ENCODE peak calls at places on chromosomes 13 and 19, in nine cellular contexts. F is ascending aorta, I is suprapubic skin, Y is AG04450, N is aorta, V is esophagus squamous epithelium, S is neural progenitor cell, Q is iPS DF 6.9, E is pancreas. W is an unnamed sample. For H3K9me3, the result is how much of the 10 kb centered on the place peaks cover.

GRCh38 chr19:50979758-50980157 is 4.0 kb downstream of the KLK7 start:
- DNase-seq in Q (no peak), V (no peak), Y (no peak), N (no peak), F (no peak), E (no peak), S (no peak), I (no peak), W (no peak)

GRCh38 chr19:33819875-33820781 is 23.5 kb downstream of the KCTD15 start:
- DNase-seq in Y (no peak), E (peak), N (peak), V (no peak), I (peak), F (peak), S (peak), Q (no peak), W (peak)

GRCh38 chr13:42820450-42820849 is 39.1 kb downstream of the FAM216B start:
- DNase-seq in Y (no peak), V (no peak), S (no peak), E (no peak), Q (no peak), N (no peak), I (no peak), F (no peak), W (no peak)

GRCh38 chr13:47117268-47117667 is 220.4 kb upstream of the HTR2A start:
- DNase-seq in E (no peak), Y (peak), V (no peak), N (no peak), S (no peak), I (no peak), F (no peak), Q (no peak), W (no peak)

GRCh38 chr13:89238496-89238895 is 1567.3 kb downstream of the SLITRK5 start:
- DNase-seq in S (no peak), Q (no peak), I (no peak), F (no peak), V (no peak), N (no peak), E (no peak), Y (no peak), W (no peak)

GRCh38 chr13:96041326-96042092 is 11.7 kb downstream of the UGGT2 start:
- DNase-seq in Y (no peak), E (no peak), V (no peak), I (no peak), N (no peak), S (no peak), Q (no peak), F (no peak), W (no peak)

GRCh38 chr13:25727776-25728175 is 324.0 kb downstream of the SHISA2 start:
- DNase-seq in V (no peak), N (no peak), Q (no peak), F (no peak), Y (no peak), E (no peak), S (no peak), I (no peak), W (no peak)

GRCh38 chr19:3098515-3099346 is 4.6 kb downstream of the GNA11 start:
- DNase-seq in N (peak), V (no peak), Q (no peak), S (no peak), I (peak), F (no peak), E (no peak), Y (no peak), W (peak)

GRCh38 chr19:591099-591958 is 1.6 kb downstream of the HCN2 start:
- DNase-seq in E (no peak), Y (no peak), Q (no peak), F (no peak), V (no peak), S (peak), I (no peak), N (no peak), W (no peak)

GRCh38 chr19:29587518-29587986 is 18.5 kb upstream of the POP4 start:
- DNase-seq in F (no peak), E (no peak), Q (no peak), I (no peak), Y (no peak), N (no peak), S (no peak), V (no peak), W (peak)

GRCh38 chr19:46599716-46600392 is 1.3 kb upstream of the CALM3 start:
- DNase-seq in N (no peak), E (no peak), I (no peak), Y (no peak), Q (no peak), F (no peak), S (no peak), V (no peak), W (no peak)

GRCh38 chr13:31200636-31200970 is 828 bp downstream of the B3GLCT start:
- DNase-seq in Y (no peak), V (no peak), Q (no peak), S (peak), E (peak), F (no peak), I (peak), N (peak), W (no peak)

GRCh38 chr13:49311816-49312215 is 64.1 kb downstream of the CDADC1 start:
- DNase-seq in I (no peak), Q (no peak), V (no peak), F (no peak), S (no peak), N (no peak), Y (no peak), E (no peak), W (no peak)

DNA sequence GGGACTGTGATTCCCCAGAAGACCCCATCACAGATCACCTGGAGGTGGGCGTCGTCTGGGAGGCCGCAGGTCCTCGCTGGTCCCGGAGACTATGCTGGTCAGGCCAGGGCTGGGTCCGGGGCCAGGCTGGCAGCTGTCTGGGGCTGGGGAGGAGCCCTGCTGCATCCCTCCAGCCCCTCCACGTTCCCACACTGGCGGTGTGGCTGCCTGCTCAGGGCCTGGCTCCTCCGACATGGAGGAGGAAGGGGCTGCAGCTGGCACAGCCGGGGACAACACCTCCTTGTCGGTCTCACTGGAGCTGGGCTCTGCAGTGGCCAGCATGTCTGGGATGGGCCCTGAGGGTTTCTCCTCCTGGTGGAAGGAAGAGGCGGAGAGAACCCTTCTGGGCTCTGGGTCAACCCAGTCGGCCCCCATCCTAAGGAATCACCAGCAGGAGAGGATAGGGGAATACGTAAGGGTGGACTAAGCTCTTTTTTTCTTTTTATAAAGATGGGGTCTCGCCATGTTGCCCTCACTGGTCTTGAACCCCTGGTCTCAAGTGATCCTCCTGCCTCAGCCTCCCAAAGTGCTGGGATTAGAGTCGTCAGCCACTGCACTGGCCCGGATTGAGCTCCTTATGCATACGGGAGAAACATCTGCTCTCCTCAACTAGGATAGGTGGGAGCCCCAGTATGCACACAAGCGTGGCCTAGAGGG is 828 bp downstream of the ZNF414 start:
- DNase-seq in F (no peak), V (no peak), S (no peak), Q (no peak), N (no peak), E (no peak), I (no peak), Y (no peak), W (no peak)
- H3K4me3 ChIP-seq in F (peak), V (peak), S (peak), Q (peak), N (no peak), E (peak), I (peak), Y (peak), W (peak)

GRCh38 chr13:104875008-104875762 is 1660.3 kb downstream of the EFNB2 start:
- DNase-seq in V (no peak), Y (no peak), S (no peak), N (no peak), Q (no peak), E (no peak), F (no peak), I (no peak), W (no peak)
- H3K9me3 ChIP-seq in V (under half), Y (under half), S (under half), N (under half), Q (under half), E (under half), F (under half), I (under half), W (under half)

DNA sequence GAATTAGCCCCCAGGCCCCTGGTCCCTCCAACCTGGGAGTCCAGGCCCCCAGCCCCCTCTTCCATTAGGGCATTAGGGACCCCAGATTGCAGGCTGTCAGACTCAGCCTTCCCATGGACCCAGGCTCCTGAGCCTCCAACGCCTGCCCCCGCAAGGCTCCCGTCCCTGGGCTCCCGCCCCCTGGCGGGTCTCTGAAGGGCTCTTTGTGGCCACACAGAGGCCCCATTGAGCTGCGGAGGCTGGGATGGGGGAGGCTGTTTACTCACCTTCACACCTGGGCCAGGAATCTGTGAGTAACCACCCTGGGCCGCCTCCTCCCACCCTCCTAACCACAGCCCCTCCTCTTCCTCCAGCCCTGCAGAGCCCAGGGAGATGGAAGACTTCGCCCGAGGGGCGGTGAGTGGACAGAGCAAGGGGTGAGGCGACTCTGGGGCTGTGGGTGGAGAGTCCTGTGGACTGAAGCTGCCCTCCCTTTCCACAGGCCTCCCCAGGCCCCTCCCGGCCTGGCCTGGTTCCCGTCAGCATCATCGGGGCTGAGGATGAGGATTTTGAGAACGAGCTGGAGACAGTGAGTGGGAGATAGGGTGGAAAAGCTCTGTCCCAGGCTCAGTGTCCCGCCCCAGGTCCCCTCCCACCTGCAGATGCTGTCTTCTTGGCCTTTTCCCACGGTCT is 4.9 kb downstream of the ARHGEF1 start:
- DNase-seq in E (peak), Y (no peak), S (no peak), Q (no peak), F (no peak), N (no peak), V (no peak), I (no peak), W (peak)
- H3K4me3 ChIP-seq in E (no peak), Y (no peak), S (no peak), Q (no peak), F (no peak), N (no peak), V (no peak), I (peak), W (peak)

GRCh38 chr13:105377452-105377851 is 1158.0 kb downstream of the EFNB2 start:
- DNase-seq in S (no peak), Q (no peak), E (no peak), Y (no peak), F (no peak), I (no peak), V (no peak), N (no peak), W (no peak)
- H3K9me3 ChIP-seq in S (under half), Q (under half), E (under half), Y (under half), F (under half), I (under half), V (under half), N (under half), W (under half)

GRCh38 chr19:35232912-35233311 is 4.4 kb upstream of the FAM187B start:
- DNase-seq in F (no peak), Y (no peak), Q (no peak), S (no peak), V (no peak), E (no peak), N (no peak), I (no peak), W (no peak)
- H3K4me3 ChIP-seq in F (no peak), Y (no peak), Q (no peak), S (no peak), V (no peak), E (no peak), N (no peak), I (no peak), W (no peak)

DNA sequence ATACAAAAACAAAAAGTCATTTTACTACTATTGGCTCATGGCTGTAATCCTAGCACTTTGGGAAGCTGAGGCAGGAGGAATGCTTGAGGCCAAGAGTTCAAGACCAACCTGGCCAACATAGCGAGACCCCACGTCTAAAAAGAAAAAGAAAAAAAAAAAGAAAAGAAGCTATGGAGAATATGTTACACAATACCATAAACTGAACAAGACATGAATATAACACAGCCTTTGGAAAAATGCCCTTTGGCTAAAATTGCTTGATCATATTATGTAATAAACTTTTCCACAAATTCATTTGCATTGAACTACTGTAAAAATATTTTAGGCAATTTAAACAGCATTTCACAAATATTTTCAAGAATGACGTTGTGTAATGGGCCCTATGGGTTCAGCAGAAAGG is 3.7 kb upstream of the ZNF415 start:
- DNase-seq in I (no peak), F (no peak), Q (no peak), V (no peak), Y (no peak), S (no peak), E (no peak), N (no peak), W (no peak)
- H3K9me3 ChIP-seq in I (under half), F (under half), Q (under half), V (under half), Y (under half), S (under half), E (under half), N (under half), W (under half)

DNA sequence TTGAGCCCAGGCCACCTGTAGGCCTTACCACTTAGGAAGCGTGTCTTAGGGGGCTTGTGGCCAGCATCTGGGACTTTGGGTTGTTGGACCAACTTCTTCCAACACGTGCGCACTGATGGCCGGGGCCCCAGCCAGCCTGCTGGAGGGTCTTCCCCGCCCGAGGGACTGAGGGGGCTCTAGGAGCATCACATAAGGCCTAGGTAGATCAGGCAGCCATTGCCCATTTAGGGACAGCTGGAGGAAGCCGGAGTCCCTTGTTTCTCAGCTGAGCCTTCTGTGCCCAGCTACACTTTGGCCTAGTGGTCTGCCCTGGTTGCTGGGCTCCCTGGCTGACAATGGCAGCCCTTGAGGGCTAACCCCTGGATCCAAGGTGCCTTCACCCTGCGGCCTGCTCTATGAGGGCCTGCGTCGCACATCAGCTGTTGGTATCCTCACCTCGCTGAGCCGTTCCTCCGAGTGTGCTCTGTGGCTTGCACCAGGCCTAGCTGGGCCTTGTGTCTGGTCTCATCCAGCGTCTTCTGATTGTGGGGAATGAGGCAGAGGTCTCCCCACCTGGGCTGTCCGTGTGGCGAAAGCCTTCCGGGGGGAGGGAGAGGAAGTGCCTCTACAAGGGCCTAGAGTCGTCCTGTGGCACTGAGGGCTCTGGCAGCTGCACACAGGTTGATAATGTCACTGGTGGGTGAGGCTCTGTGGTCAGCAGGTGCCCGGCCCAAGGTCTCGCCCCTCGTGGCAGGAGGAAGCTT is 1.3 kb downstream of the RAB11B start:
- DNase-seq in Q (no peak), V (no peak), S (no peak), N (no peak), E (no peak), I (peak), Y (no peak), F (no peak), W (no peak)
- H3K4me3 ChIP-seq in Q (no peak), V (no peak), S (peak), N (no peak), E (no peak), I (peak), Y (peak), F (peak), W (peak)

GRCh38 chr13:18232994-18233782 is 948.4 kb downstream of the TUBA3C start:
- DNase-seq in F (no peak), I (no peak), Y (no peak), N (no peak), Q (no peak), S (no peak), V (no peak), E (no peak), W (no peak)
- H3K9me3 ChIP-seq in F (under half), I (under half), Y (under half), N (under half), Q (under half), S (under half), V (under half), E (under half), W (under half)

GRCh38 chr13:75617230-75617629 is 18.9 kb upstream of the LMO7 start:
- DNase-seq in S (no peak), E (no peak), Q (no peak), F (no peak), I (no peak), Y (no peak), V (no peak), N (no peak), W (no peak)

GRCh38 chr13:75618308-75618707 is 17.8 kb upstream of the LMO7 start:
- DNase-seq in F (no peak), Y (no peak), E (no peak), S (no peak), N (no peak), V (no peak), I (no peak), Q (no peak), W (no peak)

DNA sequence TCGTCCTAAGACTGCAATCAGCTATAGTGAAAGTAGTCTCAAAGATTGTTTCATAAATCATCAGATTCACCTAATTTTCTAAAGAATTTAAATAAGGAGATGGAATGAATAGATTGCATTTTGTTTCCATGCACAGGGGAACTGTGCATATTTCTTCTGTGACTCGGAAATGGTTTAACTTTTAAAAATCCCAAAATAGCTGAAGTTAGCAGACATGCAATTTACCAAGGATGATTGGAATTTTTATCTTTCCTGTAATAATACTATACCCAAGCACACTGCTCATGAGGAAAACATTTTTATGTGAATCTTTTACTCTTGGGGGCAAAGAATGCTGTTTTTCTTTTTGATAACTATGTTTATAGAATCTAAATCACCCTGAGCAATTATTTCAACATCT is 15.0 kb upstream of the LMO7 start:
- DNase-seq in F (no peak), N (no peak), E (no peak), Y (peak), V (no peak), I (no peak), Q (no peak), S (no peak), W (no peak)
- H3K4me3 ChIP-seq in F (no peak), N (no peak), E (no peak), Y (no peak), V (no peak), I (no peak), Q (no peak), S (no peak), W (no peak)

GRCh38 chr19:6465663-6466062 is 1.6 kb downstream of the CRB3 start:
- DNase-seq in I (no peak), N (no peak), Q (no peak), S (no peak), E (no peak), Y (no peak), V (no peak), F (no peak), W (no peak)

GRCh38 chr19:6464070-6464873 is at the start of gene CRB3:
- DNase-seq in Q (peak), N (no peak), E (peak), I (peak), F (no peak), S (peak), Y (no peak), V (no peak), W (peak)

GRCh38 chr19:6465006-6465405 is 935 bp downstream of the CRB3 start:
- DNase-seq in S (no peak), Y (no peak), N (no peak), F (no peak), Q (no peak), I (no peak), E (no peak), V (no peak), W (no peak)

GRCh38 chr19:6467384-6467783 is 3.3 kb downstream of the CRB3 start:
- DNase-seq in Q (no peak), Y (no peak), E (no peak), S (no peak), F (no peak), I (no peak), N (no peak), V (no peak), W (no peak)

GRCh38 chr19:6466526-6467248 is 2.6 kb downstream of the CRB3 start:
- DNase-seq in V (no peak), E (no peak), I (no peak), Y (no peak), Q (no peak), F (no peak), N (no peak), S (no peak), W (no peak)
- H3K9me3 ChIP-seq in V (under half), E (under half), I (under half), Y (under half), Q (under half), F (under half), N (under half), S (under half), W (under half)